ENCODE peak calls at places on chromosomes 1 and 21, in five cellular contexts. L is activated T-cell treated with anti-CD3 and anti-CD28 coated beads for 1 hour, R is GM04503, X is AG08395, K is A673. C is an unnamed sample.

GRCh38 chr1:47438321-47439150 is 692 bp downstream of the FOXD2 start:
- DNase-seq in L (peak), K (peak), R (no peak), X (no peak), C (no peak)

GRCh38 chr21:29989634-29990234 is 49.9 kb upstream of the GRIK1 start:
- DNase-seq in R (no peak), K (peak), X (no peak), L (no peak), C (no peak)

GRCh38 chr1:203388683-203389082 is 37.8 kb upstream of the FMOD start:
- DNase-seq in K (no peak), R (no peak), X (no peak), L (no peak), C (no peak)

GRCh38 chr1:217896490-217896889 is 265.3 kb downstream of the SPATA17 start:
- DNase-seq in X (no peak), K (peak), R (peak), L (no peak), C (no peak)

GRCh38 chr1:21332691-21333449 is 42.6 kb upstream of the ECE1 start:
- DNase-seq in X (no peak), K (no peak), R (no peak), L (no peak), C (no peak)

GRCh38 chr21:37341254-37341960 is 25.2 kb upstream of the DYRK1A start:
- DNase-seq in X (peak), K (peak), L (no peak), R (no peak), C (no peak)

GRCh38 chr21:46639489-46640386 is 4.3 kb downstream of the PRMT2 start:
- DNase-seq in R (no peak), K (peak), L (no peak), X (peak), C (no peak)

GRCh38 chr1:47436304-47436978 is 1.4 kb upstream of the FOXD2 start:
- DNase-seq in X (peak), R (no peak), K (peak), L (peak), C (peak)